ENCODE peak calls at places on chromosomes 1 and 21, in four cellular contexts. V is suprapubic skin, T is esophagus squamous epithelium, A is K562. E is an unnamed sample.

GRCh38 chr1:53685272-53686051 is 53.5 kb downstream of the GLIS1 start:
- DNase-seq in V (no peak), T (no peak), A (no peak), E (no peak)

GRCh38 chr1:3716351-3716750 is 35.9 kb upstream of the CCDC27 start:
- DNase-seq in V (no peak), T (no peak), A (no peak), E (no peak)

GRCh38 chr1:203086992-203087763 is 1.4 kb upstream of the MYOG start:
- DNase-seq in V (no peak), T (no peak), A (no peak), E (peak; percentile 5)

GRCh38 chr1:224368409-224368808 is 11.7 kb downstream of the CNIH4 start:
- DNase-seq in V (no peak), T (no peak), A (no peak), E (no peak)

GRCh38 chr1:71695820-71696219 is 586.5 kb downstream of the NEGR1 start:
- DNase-seq in V (no peak), T (no peak), A (no peak), E (no peak)

GRCh38 chr1:109926662-109927300 is 16.1 kb downstream of the CSF1 start:
- DNase-seq in V (peak; percentile 56), T (no peak), A (no peak), E (no peak)

GRCh38 chr1:21579788-21580187 is 70.6 kb downstream of the ALPL start:
- DNase-seq in V (no peak), T (no peak), A (no peak), E (no peak)

GRCh38 chr1:53956308-53957168 is 10.4 kb downstream of the LRRC42 start:
- DNase-seq in V (no peak), T (no peak), A (no peak), E (no peak)

DNA sequence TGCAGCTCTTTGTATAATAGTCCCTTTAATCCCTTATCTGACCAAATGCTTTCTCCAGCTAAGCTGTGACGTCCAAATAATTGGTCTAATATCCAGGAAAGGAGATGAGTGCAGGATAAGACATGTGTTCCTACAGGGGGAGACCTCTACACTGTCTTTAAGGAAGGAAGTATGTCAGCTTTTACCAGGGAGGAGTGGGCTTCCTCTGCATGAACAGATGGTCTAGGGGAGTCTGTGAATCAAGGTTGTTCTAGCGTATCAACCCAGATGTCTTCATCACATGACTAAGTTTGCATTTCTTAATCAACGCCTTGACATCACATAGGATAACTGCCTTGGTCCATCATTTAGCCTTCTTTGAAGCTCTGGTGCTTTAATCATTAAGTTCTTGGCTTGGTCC is 528.2 kb downstream of the MRPL39 start:
- DNase-seq in V (no peak), T (no peak), A (no peak), E (no peak)
- TF ChIP-seq CTCF in V (no peak), T (no peak), A (no peak), E (no peak)

GRCh38 chr1:64933296-64934070 is 32.9 kb downstream of the JAK1 start:
- DNase-seq in V (peak; percentile 75), T (no peak), A (no peak), E (no peak)
- H3K4me1 ChIP-seq in V (peaks cover 42% of the 10 kb centered on the region), T (no peaks in the 10 kb centered on the region), A (peaks cover 23% of the 10 kb centered on the region), E (no peaks in the 10 kb centered on the region)

GRCh38 chr1:169485427-169486280 is at the start of gene SLC19A2:
- DNase-seq in V (peak; percentile 100), T (peak; percentile 87), A (peak; percentile 100), E (peak; percentile 99)
- TF ChIP-seq POLR2A in V (peak; percentile 94), T (no peak), A (peak; percentile 96), E (peak; percentile 93)

DNA sequence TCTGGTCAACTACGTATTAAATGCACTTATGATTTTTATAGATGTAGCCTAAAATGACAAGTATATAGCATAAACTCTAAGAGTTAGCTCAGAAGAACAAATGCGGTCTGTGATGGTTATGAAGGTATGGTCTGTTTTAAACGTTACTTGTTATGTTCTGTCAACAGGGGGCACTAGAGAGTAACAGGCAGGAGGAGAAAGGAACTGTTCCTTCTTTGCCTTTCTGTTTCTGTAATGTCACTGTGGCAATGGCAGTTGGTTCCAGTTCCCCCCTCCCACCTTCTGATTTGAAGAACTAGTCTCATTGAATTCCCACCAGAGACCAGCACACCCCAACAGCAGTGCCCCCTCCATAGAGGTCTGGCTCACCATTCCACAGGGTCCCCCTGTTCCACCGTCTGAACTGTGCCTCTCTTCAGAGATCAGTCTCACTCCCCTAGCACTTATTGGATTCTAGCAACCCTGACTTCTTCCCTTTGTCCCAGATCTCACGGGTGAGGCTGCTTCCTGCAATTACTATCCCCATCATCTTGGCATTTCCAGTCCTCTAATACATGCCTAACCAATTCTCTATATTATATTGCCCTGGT is 14.0 kb downstream of the KRTAP24-1 start:
- DNase-seq in V (no peak), T (no peak), A (peak; percentile 41), E (no peak)
- TF ChIP-seq CTCF in V (no peak), T (no peak), A (no peak), E (no peak)

DNA sequence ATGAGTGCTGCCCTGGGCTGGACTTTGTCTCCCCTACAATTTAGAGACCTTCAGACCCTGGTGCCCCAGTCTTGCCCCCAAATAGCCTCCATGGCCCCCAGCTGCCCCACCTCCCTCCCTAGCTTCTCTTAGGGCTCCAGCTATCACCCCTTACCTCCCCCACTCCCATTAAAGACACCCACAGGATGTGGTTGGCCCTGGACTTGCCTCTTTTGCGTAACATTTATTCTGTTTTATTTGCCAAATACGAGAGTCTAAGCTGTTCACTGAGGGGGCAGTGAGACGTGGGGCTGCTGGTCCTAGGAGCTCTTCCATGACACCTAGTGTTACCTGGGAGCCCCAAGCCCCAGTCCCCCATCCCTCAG is 4.5 kb downstream of the ZC3H12A start:
- DNase-seq in V (no peak), T (no peak), A (no peak), E (no peak)
- H3K4me1 ChIP-seq in V (peaks cover 77% of the 10 kb centered on the region), T (peaks cover 50% of the 10 kb centered on the region), A (peaks cover 52% of the 10 kb centered on the region), E (peaks cover 39% of the 10 kb centered on the region)

DNA sequence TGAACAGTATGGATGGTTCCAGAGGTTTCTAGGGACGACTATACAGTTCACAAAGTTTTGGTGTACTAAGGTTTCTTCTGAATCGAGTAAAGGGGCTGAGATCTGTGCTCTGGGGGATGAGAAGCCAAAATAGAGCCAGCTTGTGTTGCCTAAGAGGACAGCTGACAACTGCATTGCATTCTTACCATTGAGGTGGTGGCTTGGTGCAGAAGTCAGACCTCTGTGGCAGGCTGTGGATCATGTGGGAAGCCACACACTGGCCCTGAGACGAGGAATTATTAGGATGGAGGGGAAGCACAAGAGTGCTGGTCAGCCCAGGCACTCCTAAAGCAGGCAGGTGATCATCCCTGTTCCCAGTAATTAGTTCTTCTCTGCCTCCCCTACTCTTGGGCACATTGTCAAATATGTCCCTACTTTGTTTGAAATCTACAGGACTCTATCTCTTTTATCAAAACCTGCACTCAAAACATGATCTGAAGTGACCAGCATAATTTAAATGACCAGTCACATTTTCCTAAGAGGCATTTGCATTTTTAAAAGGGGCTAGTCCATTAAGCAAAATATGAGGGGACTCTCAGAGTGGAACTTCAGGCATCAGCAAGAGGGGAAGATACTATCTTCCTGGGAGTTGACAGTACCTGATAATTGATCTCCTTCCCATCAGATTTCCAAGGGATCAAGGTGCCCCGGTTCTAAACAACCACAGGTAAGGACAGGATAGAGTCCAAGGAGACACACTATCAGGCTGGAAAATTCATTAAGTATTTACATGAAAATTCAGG is at the start of gene FCRLB:
- DNase-seq in V (no peak), T (no peak), A (no peak), E (no peak)
- TF ChIP-seq POLR2A in V (no peak), T (no peak), A (no peak), E (no peak)

DNA sequence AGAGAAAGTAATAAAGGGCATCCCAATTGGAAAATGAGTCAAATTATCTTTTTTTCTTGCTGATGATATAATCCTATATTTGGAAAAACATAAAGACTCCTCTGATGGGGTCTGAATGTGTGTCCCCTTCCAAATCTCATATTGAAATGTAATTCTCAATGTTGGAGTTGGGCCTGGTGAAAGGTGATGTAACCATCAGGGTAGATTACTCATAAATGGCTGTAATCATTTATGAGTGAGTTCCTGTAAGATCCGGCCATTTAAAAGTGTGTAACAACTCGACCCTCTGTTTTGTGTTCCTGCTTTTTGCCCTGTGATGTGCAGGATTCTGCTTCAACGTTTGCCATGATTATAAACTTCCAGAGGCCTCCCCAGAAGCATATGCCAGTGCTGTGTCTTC is 44.3 kb upstream of the MAP1LC3C start:
- DNase-seq in V (no peak), T (no peak), A (no peak), E (no peak)
- TF ChIP-seq CTCF in V (no peak), T (no peak), A (no peak), E (no peak)

E was measured in breast epithelium.